ENCODE peak calls at places on chromosomes 4 and X, in nine cellular contexts. One of them, this sample, is unnamed.
A peak's percentile ranks its signal among the peaks of the same experiment; 100 is the strongest.

GRCh38 chr4:113645771-113646455 is 115.6 kb downstream of the CAMK2D start:
- DNase-seq in type B pancreatic cell: no peak
- DNase-seq in cardiac fibroblast: peak; percentile 64
- DNase-seq in heart right ventricle: no peak
- DNase-seq in Calu3: peak; percentile 32
- DNase-seq in SK-N-SH: no peak
- DNase-seq in body of pancreas: peak; percentile 54
- DNase-seq in astrocyte: peak; percentile 93
- DNase-seq in fibroblast of the aortic adventitia: peak; percentile 91
- DNase-seq in this sample: no peak

GRCh38 chr4:80135702-80136058 is 61.6 kb upstream of the PRDM8 start:
- DNase-seq in type B pancreatic cell: no peak
- DNase-seq in cardiac fibroblast: no peak
- DNase-seq in heart right ventricle: no peak
- DNase-seq in Calu3: no peak
- DNase-seq in SK-N-SH: no peak
- DNase-seq in body of pancreas: no peak
- DNase-seq in astrocyte: no peak
- DNase-seq in fibroblast of the aortic adventitia: no peak
- DNase-seq in this sample: no peak

GRCh38 chr4:137981277-137981676 is 260.9 kb downstream of the SLC7A11 start:
- DNase-seq in type B pancreatic cell: no peak
- DNase-seq in cardiac fibroblast: peak; percentile 47
- DNase-seq in heart right ventricle: no peak
- DNase-seq in Calu3: no peak
- DNase-seq in SK-N-SH: no peak
- DNase-seq in body of pancreas: no peak
- DNase-seq in astrocyte: peak; percentile 33
- DNase-seq in fibroblast of the aortic adventitia: peak; percentile 35
- DNase-seq in this sample: no peak

GRCh38 chr4:111943796-111944203 is 201.5 kb upstream of the FAM241A start:
- DNase-seq in type B pancreatic cell: no peak
- DNase-seq in cardiac fibroblast: peak; percentile 29
- DNase-seq in heart right ventricle: no peak
- DNase-seq in Calu3: peak; percentile 58
- DNase-seq in SK-N-SH: peak; percentile 5
- DNase-seq in body of pancreas: peak; percentile 51
- DNase-seq in astrocyte: no peak
- DNase-seq in fibroblast of the aortic adventitia: peak; percentile 47
- DNase-seq in this sample: no peak

GRCh38 chrX:76555816-76556215 is 128.3 kb downstream of the MAGEE1 start:
- DNase-seq in type B pancreatic cell: no peak
- DNase-seq in cardiac fibroblast: peak; percentile 40
- DNase-seq in heart right ventricle: no peak
- DNase-seq in Calu3: peak; percentile 5
- DNase-seq in SK-N-SH: peak; percentile 2
- DNase-seq in body of pancreas: no peak
- DNase-seq in astrocyte: no peak
- DNase-seq in fibroblast of the aortic adventitia: peak; percentile 63
- DNase-seq in this sample: no peak

GRCh38 chrX:147550217-147550616 is 361.5 kb upstream of the FMR1 start:
- DNase-seq in type B pancreatic cell: no peak
- DNase-seq in cardiac fibroblast: no peak
- DNase-seq in heart right ventricle: no peak
- DNase-seq in Calu3: no peak
- DNase-seq in SK-N-SH: peak; percentile 1
- DNase-seq in body of pancreas: peak; percentile 19
- DNase-seq in astrocyte: no peak
- DNase-seq in fibroblast of the aortic adventitia: no peak
- DNase-seq in this sample: no peak

GRCh38 chr4:79014230-79014629 is 75.0 kb upstream of the PAQR3 start:
- DNase-seq in type B pancreatic cell: no peak
- DNase-seq in cardiac fibroblast: no peak
- DNase-seq in heart right ventricle: no peak
- DNase-seq in Calu3: no peak
- DNase-seq in SK-N-SH: no peak
- DNase-seq in body of pancreas: no peak
- DNase-seq in astrocyte: no peak
- DNase-seq in fibroblast of the aortic adventitia: no peak
- DNase-seq in this sample: no peak

GRCh38 chr4:121256887-121257426 is 92.8 kb upstream of the TNIP3 start:
- DNase-seq in type B pancreatic cell: no peak
- DNase-seq in cardiac fibroblast: no peak
- DNase-seq in heart right ventricle: no peak
- DNase-seq in Calu3: no peak
- DNase-seq in SK-N-SH: no peak
- DNase-seq in body of pancreas: no peak
- DNase-seq in astrocyte: no peak
- DNase-seq in fibroblast of the aortic adventitia: no peak
- DNase-seq in this sample: no peak

GRCh38 chrX:135009057-135009605 is 13.2 kb downstream of the RTL8B start:
- DNase-seq in type B pancreatic cell: no peak
- DNase-seq in cardiac fibroblast: no peak
- DNase-seq in heart right ventricle: no peak
- DNase-seq in Calu3: no peak
- DNase-seq in SK-N-SH: no peak
- DNase-seq in body of pancreas: no peak
- DNase-seq in astrocyte: no peak
- DNase-seq in fibroblast of the aortic adventitia: no peak
- DNase-seq in this sample: no peak

GRCh38 chrX:15202458-15203177 is 67.3 kb downstream of the ASB9 start:
- DNase-seq in type B pancreatic cell: no peak
- DNase-seq in cardiac fibroblast: no peak
- DNase-seq in heart right ventricle: no peak
- DNase-seq in Calu3: no peak
- DNase-seq in SK-N-SH: no peak
- DNase-seq in body of pancreas: no peak
- DNase-seq in astrocyte: peak; percentile 85
- DNase-seq in fibroblast of the aortic adventitia: no peak
- DNase-seq in this sample: no peak

GRCh38 chr4:78551420-78552351 is at the start of gene ANXA3:
- DNase-seq in type B pancreatic cell: peak; percentile 76
- DNase-seq in cardiac fibroblast: no peak
- DNase-seq in heart right ventricle: peak; percentile 55
- DNase-seq in Calu3: peak; percentile 77
- DNase-seq in SK-N-SH: peak; percentile 72
- DNase-seq in body of pancreas: peak; percentile 42
- DNase-seq in astrocyte: no peak
- DNase-seq in fibroblast of the aortic adventitia: no peak
- DNase-seq in this sample: no peak

GRCh38 chr4:155954118-155954503 is 445 bp upstream of the CTSO start:
- DNase-seq in type B pancreatic cell: no peak
- DNase-seq in cardiac fibroblast: no peak
- DNase-seq in heart right ventricle: no peak
- DNase-seq in Calu3: no peak
- DNase-seq in SK-N-SH: no peak
- DNase-seq in body of pancreas: peak; percentile 14
- DNase-seq in astrocyte: no peak
- DNase-seq in fibroblast of the aortic adventitia: no peak
- DNase-seq in this sample: no peak

GRCh38 chr4:153241295-153241694 is 37.1 kb downstream of the TRIM2 start:
- DNase-seq in type B pancreatic cell: no peak
- DNase-seq in cardiac fibroblast: no peak
- DNase-seq in heart right ventricle: no peak
- DNase-seq in Calu3: no peak
- DNase-seq in SK-N-SH: no peak
- DNase-seq in body of pancreas: no peak
- DNase-seq in astrocyte: no peak
- DNase-seq in fibroblast of the aortic adventitia: no peak
- DNase-seq in this sample: no peak

GRCh38 chrX:67100031-67100884 is 443.6 kb upstream of the AR start:
- DNase-seq in type B pancreatic cell: no peak
- DNase-seq in cardiac fibroblast: no peak
- DNase-seq in heart right ventricle: no peak
- DNase-seq in Calu3: no peak
- DNase-seq in SK-N-SH: no peak
- DNase-seq in body of pancreas: no peak
- DNase-seq in astrocyte: no peak
- DNase-seq in fibroblast of the aortic adventitia: no peak
- DNase-seq in this sample: no peak

GRCh38 chrX:74925210-74926088 is at the start of gene NEXMIF:
- DNase-seq in type B pancreatic cell: no peak
- DNase-seq in cardiac fibroblast: peak; percentile 13
- DNase-seq in heart right ventricle: no peak
- DNase-seq in Calu3: peak; percentile 37
- DNase-seq in SK-N-SH: peak; percentile 77
- DNase-seq in body of pancreas: no peak
- DNase-seq in astrocyte: peak; percentile 0
- DNase-seq in fibroblast of the aortic adventitia: no peak
- DNase-seq in this sample: no peak

GRCh38 chr4:147674496-147674895 is 9.5 kb downstream of the PRMT9 start:
- DNase-seq in type B pancreatic cell: no peak
- DNase-seq in cardiac fibroblast: no peak
- DNase-seq in heart right ventricle: no peak
- DNase-seq in Calu3: no peak
- DNase-seq in SK-N-SH: no peak
- DNase-seq in body of pancreas: no peak
- DNase-seq in astrocyte: no peak
- DNase-seq in fibroblast of the aortic adventitia: no peak
- DNase-seq in this sample: no peak

GRCh38 chr4:84258905-84259830 is 239.9 kb downstream of the NKX6-1 start:
- DNase-seq in type B pancreatic cell: no peak
- DNase-seq in cardiac fibroblast: peak; percentile 27
- DNase-seq in heart right ventricle: no peak
- DNase-seq in Calu3: peak; percentile 7
- DNase-seq in SK-N-SH: no peak
- DNase-seq in body of pancreas: no peak
- DNase-seq in astrocyte: peak; percentile 14
- DNase-seq in fibroblast of the aortic adventitia: peak; percentile 43
- DNase-seq in this sample: no peak
- TF ChIP-seq CTCF in type B pancreatic cell: peak; percentile 73
- TF ChIP-seq CTCF in cardiac fibroblast: peak; percentile 70
- TF ChIP-seq CTCF in heart right ventricle: peak; percentile 12
- TF ChIP-seq CTCF in Calu3: no peak
- TF ChIP-seq CTCF in SK-N-SH: peak; percentile 71
- TF ChIP-seq CTCF in body of pancreas: peak; percentile 9
- TF ChIP-seq CTCF in astrocyte: peak; percentile 78
- TF ChIP-seq CTCF in fibroblast of the aortic adventitia: peak; percentile 75
- TF ChIP-seq CTCF in this sample: no peak

DNA sequence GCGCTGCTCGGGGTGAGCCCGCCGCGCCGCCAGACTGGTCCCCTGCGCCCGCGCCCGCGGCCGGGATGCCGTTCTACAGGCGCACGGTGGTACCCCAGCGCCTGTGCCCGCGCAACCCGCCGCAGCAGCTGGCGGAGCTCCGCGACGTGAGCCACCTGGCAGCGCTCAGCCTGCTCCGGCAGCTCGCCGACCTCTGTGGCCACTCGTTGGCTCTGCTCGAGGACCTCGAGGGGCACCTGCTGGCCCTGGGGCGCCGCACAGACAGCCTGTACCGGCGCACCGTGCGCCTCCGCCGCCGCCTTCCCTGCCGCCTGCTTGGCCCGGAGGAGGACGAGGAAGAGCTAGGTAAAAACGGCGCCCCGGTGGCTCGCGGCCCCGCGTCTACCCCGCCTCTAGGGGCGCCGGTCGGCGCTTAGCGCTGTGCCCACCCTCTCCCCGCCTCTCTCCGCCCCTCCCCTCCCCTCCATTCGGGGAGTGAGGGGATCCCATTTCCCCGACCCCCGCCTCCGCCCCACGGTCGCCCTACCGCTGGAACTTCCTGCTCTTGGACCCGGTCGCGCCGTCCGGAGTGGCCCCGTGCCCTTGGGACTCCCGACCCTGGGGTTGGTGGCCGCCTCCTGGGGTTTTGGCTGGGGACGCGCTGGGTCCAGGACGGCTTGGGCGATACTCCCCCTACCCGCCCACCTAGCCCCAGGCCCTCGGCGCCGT is 532 bp downstream of the NHSL2 start:
- DNase-seq in type B pancreatic cell: no peak
- DNase-seq in cardiac fibroblast: no peak
- DNase-seq in heart right ventricle: peak; percentile 15
- DNase-seq in Calu3: peak; percentile 54
- DNase-seq in SK-N-SH: peak; percentile 53
- DNase-seq in body of pancreas: peak; percentile 13
- DNase-seq in astrocyte: no peak
- DNase-seq in fibroblast of the aortic adventitia: no peak
- DNase-seq in this sample: no peak
- TF ChIP-seq CTCF in type B pancreatic cell: peak; percentile 72
- TF ChIP-seq CTCF in cardiac fibroblast: no peak
- TF ChIP-seq CTCF in heart right ventricle: peak; percentile 25
- TF ChIP-seq CTCF in Calu3: peak; percentile 37
- TF ChIP-seq CTCF in SK-N-SH: no peak
- TF ChIP-seq CTCF in body of pancreas: no peak
- TF ChIP-seq CTCF in astrocyte: no peak
- TF ChIP-seq CTCF in fibroblast of the aortic adventitia: peak; percentile 13
- TF ChIP-seq CTCF in this sample: no peak

DNA sequence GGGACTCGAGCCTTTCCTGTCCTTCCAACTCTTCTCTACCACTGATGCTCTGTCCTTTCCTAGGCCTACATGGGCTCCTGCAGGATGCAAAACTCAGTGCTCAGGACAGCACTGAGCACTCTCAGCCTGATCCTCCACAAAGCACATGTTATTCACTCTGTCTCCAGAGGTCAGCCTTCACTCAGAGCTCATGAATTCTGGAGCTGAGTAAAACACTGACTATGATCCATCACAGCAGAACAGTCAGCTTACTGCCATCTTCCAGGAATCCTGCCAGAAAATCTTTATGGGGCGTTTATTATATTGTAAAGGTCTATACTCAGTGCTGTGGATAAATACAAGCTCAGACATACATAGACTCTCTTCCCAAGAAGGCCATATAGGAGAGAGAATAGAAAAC is 121.5 kb upstream of the CPEB2 start:
- DNase-seq in type B pancreatic cell: no peak
- DNase-seq in cardiac fibroblast: no peak
- DNase-seq in heart right ventricle: no peak
- DNase-seq in Calu3: no peak
- DNase-seq in SK-N-SH: no peak
- DNase-seq in body of pancreas: no peak
- DNase-seq in astrocyte: no peak
- DNase-seq in fibroblast of the aortic adventitia: no peak
- DNase-seq in this sample: no peak
- TF ChIP-seq CTCF in type B pancreatic cell: no peak
- TF ChIP-seq CTCF in cardiac fibroblast: no peak
- TF ChIP-seq CTCF in heart right ventricle: no peak
- TF ChIP-seq CTCF in Calu3: no peak
- TF ChIP-seq CTCF in SK-N-SH: no peak
- TF ChIP-seq CTCF in body of pancreas: no peak
- TF ChIP-seq CTCF in astrocyte: no peak
- TF ChIP-seq CTCF in fibroblast of the aortic adventitia: no peak
- TF ChIP-seq CTCF in this sample: no peak

DNA sequence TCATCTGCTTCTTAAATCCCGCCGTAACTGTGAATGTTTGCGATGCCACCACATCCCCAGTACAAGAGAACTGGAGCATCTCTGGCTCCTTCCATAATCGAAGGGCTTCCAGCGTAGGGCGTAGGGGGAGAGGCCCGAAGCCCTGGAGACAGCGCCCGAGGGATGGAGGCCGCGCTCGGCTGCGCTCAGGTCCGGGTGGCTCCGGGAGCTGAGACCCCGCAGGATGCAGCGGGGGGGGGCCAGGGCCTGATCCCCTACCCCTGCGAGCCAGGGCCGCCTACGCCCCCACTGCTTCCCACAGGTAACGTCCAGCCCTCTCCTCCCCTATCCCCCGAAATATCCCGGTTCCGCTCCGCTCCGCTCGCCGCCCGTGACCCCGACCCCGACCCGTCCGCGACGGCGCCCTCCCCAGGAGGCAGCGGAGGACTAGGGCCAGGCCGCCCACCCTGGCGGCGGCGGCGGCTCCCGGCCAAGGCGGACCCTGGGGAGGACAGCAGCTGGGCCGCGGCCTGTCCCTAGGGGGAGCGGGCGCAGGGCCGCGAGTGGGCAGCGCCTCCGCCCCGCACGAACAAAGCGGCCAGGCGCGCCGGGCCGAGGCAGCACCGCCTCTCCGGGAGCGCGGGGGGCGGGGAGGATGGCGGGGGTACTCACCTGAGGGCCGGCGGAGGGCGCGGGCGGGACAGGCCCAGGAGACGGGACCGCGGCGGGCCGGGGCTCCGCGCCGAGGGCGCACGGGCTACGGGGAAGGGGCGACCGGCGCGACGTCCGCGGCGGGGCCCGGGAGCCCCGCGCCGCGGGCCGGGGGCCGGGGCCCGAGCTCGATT is 720 bp downstream of the WDFY3 start:
- DNase-seq in type B pancreatic cell: peak; percentile 77
- DNase-seq in cardiac fibroblast: peak; percentile 43
- DNase-seq in heart right ventricle: peak; percentile 55
- DNase-seq in Calu3: peak; percentile 44
- DNase-seq in SK-N-SH: peak; percentile 90
- DNase-seq in body of pancreas: peak; percentile 41
- DNase-seq in astrocyte: no peak
- DNase-seq in fibroblast of the aortic adventitia: peak; percentile 31
- DNase-seq in this sample: peak; percentile 74
- TF ChIP-seq CTCF in type B pancreatic cell: peak; percentile 52
- TF ChIP-seq CTCF in cardiac fibroblast: no peak
- TF ChIP-seq CTCF in heart right ventricle: no peak
- TF ChIP-seq CTCF in Calu3: peak; percentile 18
- TF ChIP-seq CTCF in SK-N-SH: peak; percentile 29
- TF ChIP-seq CTCF in body of pancreas: no peak
- TF ChIP-seq CTCF in astrocyte: no peak
- TF ChIP-seq CTCF in fibroblast of the aortic adventitia: no peak
- TF ChIP-seq CTCF in this sample: no peak

This sample was measured in coronary artery.